ENCODE peak calls at places on chromosome 20, in four cellular contexts. One of them, this sample, is unnamed.

GRCh38 chr20:63456429-63457284 is 15.8 kb downstream of the KCNQ2 start:
- DNase-seq in GM12878: no peak
- DNase-seq in K562: no peak
- DNase-seq in HL-60: no peak
- DNase-seq in this sample: no peak

GRCh38 chr20:44039741-44040140 is 125.1 kb downstream of the TOX2 start:
- DNase-seq in HL-60: no peak
- DNase-seq in GM12878: no peak
- DNase-seq in K562: no peak
- DNase-seq in this sample: no peak

GRCh38 chr20:25016471-25016870 is 23.9 kb upstream of the APMAP start:
- DNase-seq in GM12878: no peak
- DNase-seq in HL-60: no peak
- DNase-seq in K562: no peak
- DNase-seq in this sample: no peak

GRCh38 chr20:20241966-20242365 is 125.9 kb upstream of the INSM1 start:
- DNase-seq in HL-60: no peak
- DNase-seq in GM12878: no peak
- DNase-seq in K562: no peak
- DNase-seq in this sample: no peak

GRCh38 chr20:19397676-19398075 is 185.2 kb downstream of the SLC24A3 start:
- DNase-seq in K562: no peak
- DNase-seq in HL-60: peak
- DNase-seq in GM12878: no peak
- DNase-seq in this sample: peak

GRCh38 chr20:62953839-62954703 is 1.6 kb downstream of the SLC17A9 start:
- DNase-seq in HL-60: peak
- DNase-seq in GM12878: peak
- DNase-seq in K562: peak
- DNase-seq in this sample: peak

GRCh38 chr20:14335122-14335521 is 2.3 kb downstream of the FLRT3 start:
- DNase-seq in HL-60: no peak
- DNase-seq in K562: no peak
- DNase-seq in GM12878: no peak
- DNase-seq in this sample: no peak

GRCh38 chr20:4434681-4435080 is 287.0 kb upstream of the PRND start:
- DNase-seq in K562: no peak
- DNase-seq in HL-60: no peak
- DNase-seq in GM12878: no peak
- DNase-seq in this sample: no peak

GRCh38 chr20:44460795-44461141 is 14.9 kb upstream of the TTPAL start:
- DNase-seq in HL-60: peak
- DNase-seq in GM12878: no peak
- DNase-seq in K562: peak
- DNase-seq in this sample: no peak

GRCh38 chr20:9203081-9203447 is 134.2 kb downstream of the PLCB4 start:
- DNase-seq in HL-60: no peak
- DNase-seq in GM12878: no peak
- DNase-seq in K562: no peak
- DNase-seq in this sample: no peak

GRCh38 chr20:13279171-13279570 is 58.1 kb downstream of the ISM1 start:
- DNase-seq in GM12878: no peak
- DNase-seq in K562: no peak
- DNase-seq in HL-60: no peak
- DNase-seq in this sample: no peak

GRCh38 chr20:63212393-63212730 is 3.6 kb downstream of the YTHDF1 start:
- DNase-seq in HL-60: no peak
- DNase-seq in GM12878: no peak
- DNase-seq in K562: no peak
- DNase-seq in this sample: no peak

GRCh38 chr20:26209171-26209941 is 512.7 kb upstream of the ZNF337 start:
- DNase-seq in HL-60: no peak
- DNase-seq in K562: no peak
- DNase-seq in GM12878: no peak
- DNase-seq in this sample: no peak

GRCh38 chr20:57248132-57248797 is 18.2 kb downstream of the BMP7 start:
- DNase-seq in HL-60: no peak
- DNase-seq in GM12878: no peak
- DNase-seq in K562: no peak
- DNase-seq in this sample: no peak

GRCh38 chr20:62951143-62951895 is 1.2 kb upstream of the SLC17A9 start:
- DNase-seq in HL-60: peak
- DNase-seq in GM12878: no peak
- DNase-seq in K562: no peak
- DNase-seq in this sample: no peak

GRCh38 chr20:8633366-8633765 is 435.5 kb upstream of the PLCB4 start:
- DNase-seq in K562: no peak
- DNase-seq in GM12878: no peak
- DNase-seq in HL-60: no peak
- DNase-seq in this sample: no peak

GRCh38 chr20:34942301-34942700 is 13.3 kb downstream of the GSS start:
- DNase-seq in K562: no peak
- DNase-seq in GM12878: no peak
- DNase-seq in HL-60: no peak
- DNase-seq in this sample: no peak

GRCh38 chr20:63397946-63398450 is 36.8 kb upstream of the CHRNA4 start:
- DNase-seq in HL-60: no peak
- DNase-seq in K562: no peak
- DNase-seq in GM12878: no peak
- DNase-seq in this sample: no peak

GRCh38 chr20:47971321-47971781 is 186.1 kb upstream of the SULF2 start:
- DNase-seq in HL-60: no peak
- DNase-seq in K562: no peak
- DNase-seq in GM12878: no peak
- DNase-seq in this sample: no peak

GRCh38 chr20:51450221-51450712 is 92.3 kb downstream of the NFATC2 start:
- DNase-seq in K562: no peak
- DNase-seq in GM12878: no peak
- DNase-seq in HL-60: no peak
- DNase-seq in this sample: no peak

GRCh38 chr20:46401478-46401860 is 4.9 kb downstream of the ELMO2 start:
- DNase-seq in HL-60: no peak
- DNase-seq in K562: no peak
- DNase-seq in GM12878: peak
- DNase-seq in this sample: no peak

GRCh38 chr20:56788671-56789610 is 159.8 kb downstream of the TFAP2C start:
- DNase-seq in GM12878: no peak
- DNase-seq in K562: no peak
- DNase-seq in HL-60: no peak
- DNase-seq in this sample: no peak

GRCh38 chr20:24963672-24964517 is 14.8 kb downstream of the CST7 start:
- DNase-seq in GM12878: no peak
- DNase-seq in K562: no peak
- DNase-seq in HL-60: no peak
- DNase-seq in this sample: no peak

GRCh38 chr20:47778398-47779354 is 6.6 kb downstream of the SULF2 start:
- DNase-seq in GM12878: no peak
- DNase-seq in HL-60: no peak
- DNase-seq in K562: no peak
- DNase-seq in this sample: no peak

GRCh38 chr20:6450841-6451240 is 316.6 kb upstream of the BMP2 start:
- DNase-seq in HL-60: no peak
- DNase-seq in GM12878: no peak
- DNase-seq in K562: no peak
- DNase-seq in this sample: no peak

GRCh38 chr20:35301426-35301825 is 9.2 kb upstream of the FAM83C start:
- DNase-seq in HL-60: no peak
- DNase-seq in GM12878: no peak
- DNase-seq in K562: no peak
- DNase-seq in this sample: no peak

GRCh38 chr20:58718729-58719128 is 26.1 kb downstream of the NPEPL1 start:
- DNase-seq in GM12878: no peak
- DNase-seq in HL-60: no peak
- DNase-seq in K562: no peak
- DNase-seq in this sample: no peak

GRCh38 chr20:57369601-57370000 is 18.5 kb downstream of the RAE1 start:
- DNase-seq in K562: no peak
- DNase-seq in HL-60: peak
- DNase-seq in GM12878: no peak
- DNase-seq in this sample: no peak

GRCh38 chr20:44532981-44533331 is 11.1 kb upstream of the SERINC3 start:
- DNase-seq in GM12878: no peak
- DNase-seq in HL-60: no peak
- DNase-seq in K562: peak
- DNase-seq in this sample: no peak

GRCh38 chr20:19074828-19075516 is 137.5 kb upstream of the SLC24A3 start:
- DNase-seq in K562: no peak
- DNase-seq in GM12878: peak
- DNase-seq in HL-60: peak
- DNase-seq in this sample: no peak

GRCh38 chr20:34970193-34971037 is 14.7 kb downstream of the MYH7B start:
- DNase-seq in HL-60: no peak
- DNase-seq in K562: no peak
- DNase-seq in GM12878: no peak
- DNase-seq in this sample: no peak

GRCh38 chr20:46000571-46001145 is 8.1 kb upstream of the MMP9 start:
- DNase-seq in K562: no peak
- DNase-seq in GM12878: no peak
- DNase-seq in HL-60: peak
- DNase-seq in this sample: no peak

GRCh38 chr20:14561733-14562132 is 224.3 kb upstream of the FLRT3 start:
- DNase-seq in GM12878: no peak
- DNase-seq in HL-60: no peak
- DNase-seq in K562: no peak
- DNase-seq in this sample: no peak

GRCh38 chr20:22716824-22717351 is 132.5 kb upstream of the FOXA2 start:
- DNase-seq in K562: no peak
- DNase-seq in GM12878: no peak
- DNase-seq in HL-60: peak
- DNase-seq in this sample: no peak

GRCh38 chr20:59813948-59814834 is 119.2 kb downstream of the SYCP2 start:
- DNase-seq in GM12878: no peak
- DNase-seq in HL-60: no peak
- DNase-seq in K562: no peak
- DNase-seq in this sample: no peak

GRCh38 chr20:50027611-50028105 is 44.9 kb downstream of the SNAI1 start:
- DNase-seq in GM12878: no peak
- DNase-seq in K562: peak
- DNase-seq in HL-60: no peak
- DNase-seq in this sample: no peak

GRCh38 chr20:414161-414560 is 6.1 kb downstream of the RBCK1 start:
- DNase-seq in HL-60: no peak
- DNase-seq in K562: no peak
- DNase-seq in GM12878: no peak
- DNase-seq in this sample: no peak

GRCh38 chr20:4893709-4894108 is 107.6 kb downstream of the SLC23A2 start:
- DNase-seq in GM12878: no peak
- DNase-seq in HL-60: no peak
- DNase-seq in K562: no peak
- DNase-seq in this sample: no peak

GRCh38 chr20:57473246-57474042 is 51.5 kb downstream of the CTCFL start:
- DNase-seq in K562: no peak
- DNase-seq in HL-60: peak
- DNase-seq in GM12878: peak
- DNase-seq in this sample: peak

GRCh38 chr20:34410331-34410730 is 47.3 kb downstream of the ITCH start:
- DNase-seq in GM12878: no peak
- DNase-seq in HL-60: no peak
- DNase-seq in K562: no peak
- DNase-seq in this sample: no peak

DNA sequence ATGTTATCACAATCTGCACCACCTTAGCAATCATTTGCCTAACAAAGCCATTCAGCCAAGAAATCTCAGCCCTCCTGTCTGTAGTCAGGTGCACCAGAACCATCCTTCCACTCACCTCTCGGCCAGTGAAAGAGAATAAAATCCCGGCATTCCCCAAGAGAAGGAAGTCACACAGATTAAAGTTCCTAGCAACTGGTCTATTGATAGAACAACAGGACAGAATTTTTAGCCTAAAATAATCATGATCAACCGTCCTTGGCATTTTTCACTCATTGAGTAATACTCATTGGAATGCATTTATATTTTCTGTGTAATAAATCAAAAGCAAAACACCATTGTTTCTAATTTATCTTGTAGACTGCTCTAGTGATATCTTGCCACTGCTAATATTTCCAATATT is 85.7 kb upstream of the CDH4 start:
- DNase-seq in K562: no peak
- DNase-seq in GM12878: no peak
- DNase-seq in HL-60: no peak
- DNase-seq in this sample: no peak
- TF ChIP-seq SPI1 in K562: no peak
- TF ChIP-seq SPI1 in GM12878: no peak
- TF ChIP-seq SPI1 in HL-60: no peak
- TF ChIP-seq SPI1 in this sample: no peak

GRCh38 chr20:16865406-16865805 is 117.2 kb downstream of the OTOR start:
- DNase-seq in K562: no peak
- DNase-seq in HL-60: no peak
- DNase-seq in GM12878: no peak
- DNase-seq in this sample: no peak
- TF ChIP-seq SPI1 in K562: no peak
- TF ChIP-seq SPI1 in HL-60: no peak
- TF ChIP-seq SPI1 in GM12878: no peak
- TF ChIP-seq SPI1 in this sample: no peak

GRCh38 chr20:11047559-11047958 is 373.8 kb upstream of the JAG1 start:
- DNase-seq in HL-60: no peak
- DNase-seq in GM12878: no peak
- DNase-seq in K562: no peak
- DNase-seq in this sample: no peak
- TF ChIP-seq SPI1 in HL-60: no peak
- TF ChIP-seq SPI1 in GM12878: no peak
- TF ChIP-seq SPI1 in K562: no peak
- TF ChIP-seq SPI1 in this sample: no peak

DNA sequence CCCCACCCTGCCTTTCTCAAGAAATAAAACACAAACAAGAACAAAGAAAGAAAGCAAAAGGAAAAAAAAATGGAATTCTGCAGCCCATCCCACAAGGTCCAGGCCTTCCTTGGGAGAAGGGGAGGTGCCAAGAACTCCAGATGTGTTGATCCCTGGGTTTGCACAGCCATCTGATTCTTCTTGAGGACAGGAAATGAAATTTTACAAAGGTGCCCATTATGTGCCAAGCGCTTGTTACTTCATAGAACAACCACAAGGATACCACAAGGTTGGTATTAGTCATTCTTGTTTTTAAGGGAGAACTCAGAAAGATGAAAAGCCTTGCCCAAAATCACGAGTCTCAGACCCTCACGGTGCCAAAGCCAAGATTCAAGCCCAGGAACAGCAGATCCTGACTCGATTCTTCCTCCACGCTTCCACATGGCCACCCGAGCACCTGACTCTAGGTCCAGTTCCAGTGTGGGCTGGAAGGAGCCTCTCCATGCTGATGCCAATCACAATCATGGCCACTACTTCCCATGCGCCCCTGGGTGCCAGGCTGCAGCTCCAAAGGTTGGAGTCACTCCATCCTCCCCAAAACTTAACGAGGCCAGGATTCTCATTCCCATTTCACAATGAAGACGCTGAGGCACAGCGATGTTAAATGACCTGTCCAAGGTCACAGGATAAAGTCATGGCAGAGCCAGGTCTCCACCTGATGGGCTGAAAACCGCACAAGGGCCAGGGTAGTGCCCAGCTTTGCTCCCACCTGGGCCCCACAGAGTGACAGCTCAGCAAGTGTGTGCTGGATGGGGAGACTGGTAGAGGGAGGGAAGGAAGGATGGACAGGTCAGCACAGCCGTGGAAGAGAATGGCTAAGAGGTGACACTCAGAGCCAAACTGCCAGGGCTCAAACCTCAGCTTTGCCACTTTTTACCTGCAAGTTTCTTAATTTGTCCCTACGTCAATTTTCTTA is 66.7 kb upstream of the TOP1 start:
- DNase-seq in HL-60: peak
- DNase-seq in K562: no peak
- DNase-seq in GM12878: no peak
- DNase-seq in this sample: no peak
- TF ChIP-seq SPI1 in HL-60: no peak
- TF ChIP-seq SPI1 in K562: no peak
- TF ChIP-seq SPI1 in GM12878: no peak
- TF ChIP-seq SPI1 in this sample: no peak